ENCODE peak calls at places on chromosomes 3 and 15, in six cellular contexts. F is SK-N-SH; A is cardiac muscle cell; G is body of pancreas; W is CD4-positive, alpha-beta T cell; H is MM.1S. U is an unnamed sample.

GRCh38 chr15:31175484-31175883 is 74.0 kb upstream of the TRPM1 start:
- DNase-seq in F (no peak), A (no peak), G (no peak), W (no peak), H (no peak), U (no peak)

GRCh38 chr3:47120138-47120537 is 43.8 kb downstream of the SETD2 start:
- DNase-seq in F (no peak), A (no peak), G (no peak), W (no peak), H (no peak), U (no peak)

GRCh38 chr15:25682349-25682748 is 180.8 kb downstream of the ATP10A start:
- DNase-seq in F (no peak), A (no peak), G (no peak), W (no peak), H (no peak), U (no peak)

GRCh38 chr3:25169146-25169545 is 258.9 kb upstream of the RARB start:
- DNase-seq in F (no peak), A (no peak), G (no peak), W (no peak), H (no peak), U (no peak)

GRCh38 chr15:29962404-29962803 is 120.4 kb upstream of the GOLGA8J start:
- DNase-seq in F (no peak), A (no peak), G (no peak), W (no peak), H (no peak), U (no peak)

GRCh38 chr3:189041482-189042090 is 130.2 kb upstream of the TPRG1 start:
- DNase-seq in F (peak; percentile 9), A (peak; percentile 64), G (peak; percentile 43), W (peak; percentile 60), H (peak; percentile 97), U (peak; percentile 60)

GRCh38 chr3:52834871-52835501 is at the start of gene MUSTN1:
- DNase-seq in F (no peak), A (peak; percentile 29), G (no peak), W (no peak), H (no peak), U (no peak)

GRCh38 chr3:73070675-73071575 is 9.5 kb downstream of the EBLN2 start:
- DNase-seq in F (no peak), A (no peak), G (no peak), W (no peak), H (no peak), U (no peak)

GRCh38 chr3:135168822-135169221 is 373.8 kb downstream of the EPHB1 start:
- DNase-seq in F (no peak), A (no peak), G (no peak), W (no peak), H (no peak), U (no peak)

GRCh38 chr3:30826381-30827061 is 67.9 kb downstream of the GADL1 start:
- DNase-seq in F (no peak), A (no peak), G (no peak), W (no peak), H (peak; percentile 11), U (no peak)

GRCh38 chr3:21942328-21942727 is 191.3 kb upstream of the ZNF385D start:
- DNase-seq in F (no peak), A (no peak), G (no peak), W (no peak), H (no peak), U (no peak)

GRCh38 chr3:126180477-126181397 is at the start of gene ALDH1L1:
- DNase-seq in F (peak; percentile 76), A (peak; percentile 86), G (peak; percentile 95), W (no peak), H (no peak), U (peak; percentile 80)

GRCh38 chr15:41969851-41970431 is 2.4 kb downstream of the EHD4 start:
- DNase-seq in F (no peak), A (no peak), G (no peak), W (peak; percentile 11), H (no peak), U (no peak)

GRCh38 chr3:143536817-143537535 is 311.3 kb downstream of the SLC9A9 start:
- DNase-seq in F (no peak), A (no peak), G (peak; percentile 12), W (no peak), H (peak; percentile 40), U (no peak)

GRCh38 chr3:17473761-17474160 is 268.7 kb downstream of the TBC1D5 start:
- DNase-seq in F (peak; percentile 27), A (no peak), G (no peak), W (no peak), H (no peak), U (no peak)
- TF ChIP-seq CTCF in F (peak; percentile 62), A (peak; percentile 23), G (no peak), W (no peak), H (no peak), U (no peak)

DNA sequence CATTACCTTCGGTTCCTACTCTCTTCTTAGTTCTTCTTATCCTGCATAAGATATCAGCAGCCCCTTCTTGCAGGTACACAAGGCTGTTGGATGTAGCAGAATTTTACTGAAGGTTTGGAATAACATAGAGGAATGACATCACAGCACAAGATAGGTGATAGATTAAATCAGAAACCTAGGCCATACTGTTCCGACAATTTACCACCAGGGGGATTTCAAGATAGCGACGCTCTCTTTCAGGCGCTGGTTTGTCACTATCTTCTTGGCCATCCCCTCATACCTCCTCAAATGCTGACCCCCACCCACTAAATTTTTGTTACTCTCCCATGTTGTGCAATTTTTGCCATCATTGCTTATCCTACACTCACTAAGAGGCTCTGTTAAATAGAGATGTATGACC is 3.5 kb downstream of the SIDT1 start:
- DNase-seq in F (peak; percentile 23), A (no peak), G (no peak), W (no peak), H (no peak), U (no peak)
- H3K27me3 ChIP-seq in F (peaks cover 34% of the 10 kb centered on the region), A (peaks cover 75% of the 10 kb centered on the region), G (no peaks in the 10 kb centered on the region), W (no peaks in the 10 kb centered on the region), H (no peaks in the 10 kb centered on the region), U (peaks cover 41% of the 10 kb centered on the region)

GRCh38 chr3:14117468-14118399 is 6.9 kb downstream of the CHCHD4 start:
- DNase-seq in F (no peak), A (no peak), G (no peak), W (no peak), H (no peak), U (no peak)

GRCh38 chr3:14118400-14119165 is 6.1 kb downstream of the CHCHD4 start:
- DNase-seq in F (no peak), A (no peak), G (no peak), W (no peak), H (no peak), U (no peak)

GRCh38 chr3:14119166-14119510 is 5.5 kb downstream of the CHCHD4 start:
- DNase-seq in F (no peak), A (no peak), G (no peak), W (no peak), H (no peak), U (no peak)

GRCh38 chr3:14110699-14111098 is 14.0 kb downstream of the CHCHD4 start:
- DNase-seq in F (no peak), A (no peak), G (no peak), W (no peak), H (no peak), U (no peak)

DNA sequence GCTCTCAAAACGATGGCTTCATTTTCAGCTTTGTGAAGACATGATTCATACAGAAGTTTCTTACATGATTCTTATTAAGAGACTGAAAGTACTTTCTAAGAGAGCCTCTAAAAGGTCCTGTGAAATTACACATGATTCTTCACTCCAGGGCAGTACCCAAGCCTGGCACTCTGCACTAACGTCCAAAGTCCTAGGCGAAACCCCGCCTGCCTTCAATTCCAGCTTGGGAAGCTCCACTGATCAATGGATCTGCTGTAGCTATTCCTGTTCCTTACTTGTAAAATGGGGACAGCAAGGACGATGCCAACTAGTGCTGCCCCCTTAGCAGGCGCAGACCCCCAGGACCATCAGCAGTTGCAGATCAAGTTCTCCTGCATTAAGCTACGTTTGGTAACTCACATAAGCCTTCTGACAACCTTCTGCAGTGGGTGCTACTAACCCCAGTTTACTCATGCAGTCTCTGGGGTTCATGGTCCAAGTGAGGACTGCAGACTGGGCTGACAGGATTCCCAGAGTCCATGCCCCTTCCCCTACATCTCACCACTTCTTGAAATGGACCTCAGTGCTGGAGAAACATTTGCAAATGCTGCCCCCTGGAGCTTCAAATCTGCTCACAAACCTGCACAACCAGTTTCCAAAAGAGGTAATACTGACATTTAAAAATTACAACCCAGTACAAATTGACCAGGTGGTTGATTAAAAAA is 10.6 kb downstream of the CHCHD4 start:
- DNase-seq in F (no peak), A (no peak), G (no peak), W (no peak), H (no peak), U (peak; percentile 41)
- TF ChIP-seq CTCF in F (peak; percentile 34), A (no peak), G (peak; percentile 41), W (no peak), H (peak; percentile 33), U (peak; percentile 40)

GRCh38 chr15:96497951-96498350 is 167.5 kb downstream of the NR2F2 start:
- DNase-seq in F (no peak), A (no peak), G (no peak), W (no peak), H (no peak), U (no peak)
- H3K27me3 ChIP-seq in F (no peaks in the 10 kb centered on the region), A (no peaks in the 10 kb centered on the region), G (no peaks in the 10 kb centered on the region), W (no peaks in the 10 kb centered on the region), H (no peaks in the 10 kb centered on the region), U (peaks cover 67% of the 10 kb centered on the region)

GRCh38 chr3:8499181-8499611 is 2.4 kb upstream of the LMCD1 start:
- DNase-seq in F (no peak), A (no peak), G (peak; percentile 24), W (no peak), H (no peak), U (no peak)

GRCh38 chr3:8497582-8497981 is 4.0 kb upstream of the LMCD1 start:
- DNase-seq in F (no peak), A (no peak), G (no peak), W (no peak), H (no peak), U (no peak)

GRCh38 chr3:8501388-8502131 is at the start of gene LMCD1:
- DNase-seq in F (peak; percentile 94), A (peak; percentile 98), G (peak; percentile 96), W (peak; percentile 44), H (peak; percentile 6), U (peak; percentile 96)

GRCh38 chr3:8500966-8501365 is 657 bp upstream of the LMCD1 start:
- DNase-seq in F (no peak), A (no peak), G (no peak), W (no peak), H (no peak), U (no peak)

GRCh38 chr3:8500208-8500961 is 1.2 kb upstream of the LMCD1 start:
- DNase-seq in F (peak; percentile 65), A (peak; percentile 19), G (peak; percentile 44), W (no peak), H (no peak), U (peak; percentile 49)
- TF ChIP-seq CTCF in F (no peak), A (no peak), G (no peak), W (no peak), H (no peak), U (no peak)

DNA sequence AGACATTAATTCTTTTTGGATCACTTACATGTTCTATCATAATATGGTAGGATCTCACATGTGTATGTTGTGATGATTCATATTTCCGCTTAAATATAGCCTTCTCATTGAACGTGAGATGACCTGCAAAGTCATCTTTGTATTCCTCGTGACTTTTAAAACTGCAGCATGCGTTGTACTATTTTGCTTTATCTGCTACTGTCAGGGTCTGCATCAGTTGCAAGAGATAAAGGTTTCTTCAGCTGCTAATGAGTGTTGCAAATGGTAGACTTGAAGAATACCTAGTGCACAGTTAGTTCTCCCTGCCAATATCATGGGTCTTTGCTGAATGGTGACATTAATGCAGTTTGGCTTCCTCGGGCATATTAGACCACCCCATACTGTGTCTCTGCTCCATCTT is 31.8 kb downstream of the REC114 start:
- DNase-seq in F (no peak), A (no peak), G (no peak), W (no peak), H (no peak), U (no peak)
- H3K27me3 ChIP-seq in F (no peaks in the 10 kb centered on the region), A (no peaks in the 10 kb centered on the region), G (no peaks in the 10 kb centered on the region), W (peaks cover 7% of the 10 kb centered on the region), H (no peaks in the 10 kb centered on the region), U (no peaks in the 10 kb centered on the region)

U was measured in WERI-Rb-1.